ENCODE peak calls at places on chromosomes 1 and 21, in seven cellular contexts. Y, X, N, I, P, L and V are unnamed samples.

GRCh38 chr21:27590271-27590670 is 623.4 kb upstream of the ADAMTS5 start:
- DNase-seq in Y (no peak), X (peak; percentile 95), N (peak; percentile 89), I (peak; percentile 58), P (no peak), L (no peak), V (no peak)

GRCh38 chr1:98034505-98034904 is 113.7 kb upstream of the DPYD start:
- DNase-seq in Y (no peak), X (peak; percentile 35), N (no peak), I (peak; percentile 80), P (no peak), L (no peak), V (no peak)

GRCh38 chr1:234544094-234544579 is 65.2 kb upstream of the TARBP1 start:
- DNase-seq in Y (peak; percentile 72), X (peak; percentile 91), N (peak; percentile 87), I (peak; percentile 97), P (peak; percentile 94), L (no peak), V (peak; percentile 92)

GRCh38 chr1:180616441-180616840 is 15.4 kb upstream of the XPR1 start:
- DNase-seq in Y (no peak), X (peak; percentile 77), N (no peak), I (no peak), P (no peak), L (no peak), V (no peak)

GRCh38 chr21:34596561-34597271 is 18.2 kb downstream of the RCAN1 start:
- DNase-seq in Y (no peak), X (no peak), N (no peak), I (no peak), P (no peak), L (no peak), V (no peak)

GRCh38 chr1:200131551-200132125 is 104.1 kb downstream of the NR5A2 start:
- DNase-seq in Y (no peak), X (no peak), N (no peak), I (peak; percentile 74), P (no peak), L (no peak), V (no peak)

GRCh38 chr1:90781429-90782020 is 64.4 kb upstream of the BARHL2 start:
- DNase-seq in Y (no peak), X (no peak), N (no peak), I (no peak), P (no peak), L (no peak), V (no peak)

GRCh38 chr1:205677152-205677551 is 3.2 kb downstream of the SLC45A3 start:
- DNase-seq in Y (no peak), X (no peak), N (no peak), I (no peak), P (no peak), L (no peak), V (no peak)

GRCh38 chr1:100428160-100428559 is 75.9 kb downstream of the CDC14A start:
- DNase-seq in Y (no peak), X (no peak), N (no peak), I (no peak), P (no peak), L (no peak), V (no peak)